ENCODE peak calls at places on chromosomes 5 and 9, in five cellular contexts. Z is gastrocnemius medialis; G is CD4-positive, CD25-positive, alpha-beta regulatory T cell; Y is IMR-90; I is keratinocyte. P is an unnamed sample.

GRCh38 chr5:177429248-177430045 is 3.0 kb downstream of the GRK6 start:
- DNase-seq in Z (peak), G (peak), Y (no peak), I (no peak), P (no peak)

GRCh38 chr5:84191296-84191695 is 193.4 kb downstream of the EDIL3 start:
- DNase-seq in Z (no peak), G (no peak), Y (peak), I (no peak), P (no peak)

GRCh38 chr9:98961513-98962180 is 17.9 kb downstream of the COL15A1 start:
- DNase-seq in Z (no peak), G (no peak), Y (no peak), I (no peak), P (no peak)

GRCh38 chr9:77170991-77171699 is 6.2 kb upstream of the VPS13A start:
- DNase-seq in Z (peak), G (no peak), Y (no peak), I (no peak), P (no peak)

GRCh38 chr9:96040591-96041461 is 165.3 kb downstream of the ERCC6L2 start:
- DNase-seq in Z (no peak), G (no peak), Y (peak), I (no peak), P (no peak)

GRCh38 chr9:86624616-86625015 is 270.4 kb upstream of the TUT7 start:
- DNase-seq in Z (no peak), G (no peak), Y (no peak), I (no peak), P (no peak)

GRCh38 chr9:105281272-105281671 is 36.8 kb downstream of the SLC44A1 start:
- DNase-seq in Z (no peak), G (no peak), Y (no peak), I (no peak), P (no peak)

GRCh38 chr9:17725399-17726010 is 146.6 kb downstream of the SH3GL2 start:
- DNase-seq in Z (no peak), G (no peak), Y (no peak), I (no peak), P (no peak)

GRCh38 chr9:130698514-130698913 is 4.9 kb downstream of the EXOSC2 start:
- DNase-seq in Z (no peak), G (no peak), Y (peak), I (no peak), P (no peak)

GRCh38 chr5:112742424-112742823 is 4.7 kb downstream of the APC start:
- DNase-seq in Z (no peak), G (no peak), Y (no peak), I (no peak), P (no peak)

GRCh38 chr5:91126448-91126847 is 256.7 kb downstream of the ARRDC3 start:
- DNase-seq in Z (no peak), G (no peak), Y (peak), I (no peak), P (no peak)

GRCh38 chr9:127221695-127222094 is 42.9 kb upstream of the GARNL3 start:
- DNase-seq in Z (no peak), G (peak), Y (no peak), I (no peak), P (no peak)

DNA sequence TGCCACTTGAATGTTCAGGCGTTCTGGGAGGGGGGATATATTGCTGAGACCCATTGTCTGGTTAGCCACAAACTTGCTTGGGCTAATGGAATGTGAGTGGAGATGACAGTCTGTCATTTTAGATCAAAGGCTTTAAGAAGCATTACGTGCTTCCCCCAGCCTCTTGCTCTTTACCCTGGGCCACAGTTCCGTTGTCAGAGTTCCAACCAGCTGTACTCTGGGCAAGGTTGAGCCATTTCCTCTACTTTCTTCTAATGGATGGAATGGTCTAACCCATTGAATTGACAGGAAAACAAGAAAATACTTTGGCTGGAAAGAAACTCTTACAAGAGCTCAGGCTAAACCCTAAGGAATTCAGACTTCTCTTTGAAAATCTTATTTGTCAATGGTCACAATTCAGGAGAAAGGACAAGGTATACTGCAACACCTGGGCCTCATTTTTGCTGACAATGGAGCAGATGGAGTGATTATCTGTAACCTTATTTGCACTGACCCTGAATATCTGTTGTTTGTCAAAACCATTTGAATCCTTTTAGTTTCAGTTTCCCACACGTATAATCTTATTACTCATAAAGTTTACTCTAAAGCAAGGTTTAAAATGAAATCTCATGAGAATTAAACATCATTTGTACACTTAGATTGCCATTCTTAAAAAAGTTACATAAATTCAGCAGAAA is 231.4 kb downstream of the PDE4D start:
- DNase-seq in Z (no peak), G (no peak), Y (no peak), I (no peak), P (no peak)
- H3K27ac ChIP-seq in Z (peak), G (no peak), Y (no peak), I (no peak), P (peak)

GRCh38 chr9:117491491-117491890 is 76.6 kb upstream of the ASTN2 start:
- DNase-seq in Z (no peak), G (no peak), Y (no peak), I (no peak), P (no peak)
- H3K27ac ChIP-seq in Z (no peak), G (no peak), Y (no peak), I (no peak), P (no peak)

GRCh38 chr5:757346-757930 is 27.1 kb downstream of the ZDHHC11B start:
- DNase-seq in Z (no peak), G (no peak), Y (no peak), I (no peak), P (no peak)
- H3K27ac ChIP-seq in Z (no peak), G (no peak), Y (no peak), I (no peak), P (no peak)

GRCh38 chr9:107674252-107674936 is 184.8 kb upstream of the KLF4 start:
- DNase-seq in Z (no peak), G (no peak), Y (no peak), I (no peak), P (no peak)
- H3K27ac ChIP-seq in Z (no peak), G (no peak), Y (no peak), I (no peak), P (no peak)

GRCh38 chr9:136644593-136645342 is 17.9 kb upstream of the EGFL7 start:
- DNase-seq in Z (peak), G (no peak), Y (peak), I (no peak), P (no peak)

GRCh38 chr9:136645903-136646754 is 16.6 kb upstream of the EGFL7 start:
- DNase-seq in Z (no peak), G (no peak), Y (no peak), I (no peak), P (no peak)

GRCh38 chr9:136644343-136644592 is 18.4 kb upstream of the EGFL7 start:
- DNase-seq in Z (peak), G (peak), Y (peak), I (no peak), P (no peak)

GRCh38 chr9:136646827-136647711 is 15.6 kb upstream of the EGFL7 start:
- DNase-seq in Z (no peak), G (no peak), Y (no peak), I (no peak), P (no peak)

DNA sequence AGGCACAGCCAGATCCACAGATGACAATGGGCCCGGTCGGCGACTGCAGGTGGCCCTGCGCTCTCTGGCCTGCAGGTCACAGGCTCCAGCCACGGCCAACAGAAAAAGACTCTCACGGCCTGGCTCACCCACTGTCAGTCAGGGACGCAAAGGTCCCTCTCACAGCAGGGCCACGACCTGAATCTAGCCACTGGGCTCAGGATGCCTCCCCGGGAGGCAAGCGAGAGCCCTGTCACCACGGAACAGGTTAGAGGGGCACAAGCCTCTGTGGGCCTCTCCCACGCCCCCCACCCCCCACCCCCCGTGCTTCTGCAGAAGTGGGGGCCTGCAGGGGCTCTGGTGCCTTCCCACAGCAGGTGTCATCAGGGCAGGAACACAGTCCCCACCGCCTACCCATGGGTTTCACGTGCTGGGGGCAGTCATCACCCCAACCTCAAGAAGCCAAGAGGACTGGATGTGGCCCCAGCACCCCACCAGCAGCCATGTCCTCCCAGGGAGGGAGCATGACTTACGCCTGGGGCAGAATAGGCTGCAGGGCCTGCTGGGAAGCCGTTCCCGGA is 17.3 kb upstream of the EGFL7 start:
- DNase-seq in Z (no peak), G (no peak), Y (no peak), I (no peak), P (no peak)
- H3K27ac ChIP-seq in Z (peak), G (no peak), Y (no peak), I (no peak), P (no peak)

GRCh38 chr5:53972314-53972713 is 338.1 kb downstream of the ARL15 start:
- DNase-seq in Z (no peak), G (no peak), Y (no peak), I (no peak), P (no peak)
- H3K27ac ChIP-seq in Z (no peak), G (no peak), Y (no peak), I (no peak), P (no peak)

GRCh38 chr9:137315581-137316011 is 13.5 kb upstream of the NRARP start:
- DNase-seq in Z (no peak), G (no peak), Y (no peak), I (no peak), P (no peak)
- H3K27ac ChIP-seq in Z (peak), G (no peak), Y (no peak), I (no peak), P (no peak)

GRCh38 chr9:92820964-92821363 is 56.3 kb upstream of the BICD2 start:
- DNase-seq in Z (no peak), G (no peak), Y (no peak), I (no peak), P (no peak)
- H3K27ac ChIP-seq in Z (no peak), G (no peak), Y (no peak), I (no peak), P (no peak)

DNA sequence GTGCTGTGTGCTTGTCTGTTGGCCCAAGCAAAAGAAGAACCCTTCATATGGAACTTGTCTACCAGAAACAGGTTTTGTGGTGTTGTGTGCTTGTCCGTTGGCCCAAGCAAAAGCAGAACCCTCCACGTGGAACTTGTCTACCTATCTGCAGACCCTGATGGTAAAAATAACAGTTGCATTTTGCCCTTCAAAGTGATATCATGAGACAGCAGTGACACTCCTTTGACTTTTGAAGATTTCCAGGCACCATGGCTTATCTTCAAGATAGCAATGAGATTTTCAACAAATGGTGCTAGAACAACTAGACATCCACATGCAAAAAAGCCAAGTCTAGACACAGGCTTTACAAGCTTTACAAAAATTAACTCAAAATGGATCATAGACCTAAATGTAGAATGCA is 16.9 kb downstream of the MACROH2A1 start:
- DNase-seq in Z (no peak), G (no peak), Y (no peak), I (no peak), P (no peak)
- H3K27ac ChIP-seq in Z (no peak), G (no peak), Y (no peak), I (no peak), P (no peak)